ENCODE peak calls at places on chromosomes 5 and 9, in four cellular contexts. One of them, this sample, is unnamed.

GRCh38 chr5:129243058-129243457 is 148.5 kb downstream of the ISOC1 start:
- DNase-seq in sigmoid colon: no peak
- DNase-seq in H1: no peak
- DNase-seq in ovary: no peak
- DNase-seq in this sample: no peak

GRCh38 chr5:150642567-150642927 is 2.1 kb downstream of the SYNPO start:
- DNase-seq in sigmoid colon: peak
- DNase-seq in H1: no peak
- DNase-seq in ovary: peak
- DNase-seq in this sample: peak

GRCh38 chr9:134384811-134385479 is 58.7 kb downstream of the RXRA start:
- DNase-seq in sigmoid colon: no peak
- DNase-seq in H1: no peak
- DNase-seq in ovary: no peak
- DNase-seq in this sample: no peak

GRCh38 chr5:74141053-74141452 is 499.5 kb downstream of the ENC1 start:
- DNase-seq in sigmoid colon: no peak
- DNase-seq in H1: no peak
- DNase-seq in ovary: no peak
- DNase-seq in this sample: no peak

GRCh38 chr5:138943615-138944173 is 68.6 kb upstream of the LRRTM2 start:
- DNase-seq in sigmoid colon: no peak
- DNase-seq in H1: no peak
- DNase-seq in ovary: no peak
- DNase-seq in this sample: peak

GRCh38 chr9:132114102-132114707 is 34.5 kb upstream of the MED27 start:
- DNase-seq in sigmoid colon: no peak
- DNase-seq in H1: peak
- DNase-seq in ovary: peak
- DNase-seq in this sample: peak

GRCh38 chr9:96420468-96421219 is 2.5 kb upstream of the ZNF367 start:
- DNase-seq in sigmoid colon: no peak
- DNase-seq in H1: no peak
- DNase-seq in ovary: peak
- DNase-seq in this sample: peak

GRCh38 chr5:155728857-155729683 is 597.9 kb upstream of the SGCD start:
- DNase-seq in sigmoid colon: no peak
- DNase-seq in H1: peak
- DNase-seq in ovary: no peak
- DNase-seq in this sample: no peak

GRCh38 chr5:139650689-139651501 is 2.7 kb downstream of the CXXC5 start:
- DNase-seq in sigmoid colon: peak
- DNase-seq in H1: no peak
- DNase-seq in ovary: peak
- DNase-seq in this sample: peak

GRCh38 chr5:140252470-140253126 is 50.3 kb downstream of the PFDN1 start:
- DNase-seq in sigmoid colon: no peak
- DNase-seq in H1: no peak
- DNase-seq in ovary: no peak
- DNase-seq in this sample: no peak

GRCh38 chr9:98101868-98102273 is 17.2 kb downstream of the TRIM14 start:
- DNase-seq in sigmoid colon: no peak
- DNase-seq in H1: no peak
- DNase-seq in ovary: no peak
- DNase-seq in this sample: no peak

GRCh38 chr5:2582106-2582505 is 169.4 kb downstream of the IRX2 start:
- DNase-seq in sigmoid colon: no peak
- DNase-seq in H1: no peak
- DNase-seq in ovary: no peak
- DNase-seq in this sample: no peak

GRCh38 chr9:85741112-85741874 is 461 bp downstream of the AGTPBP1 start:
- DNase-seq in sigmoid colon: peak
- DNase-seq in H1: peak
- DNase-seq in ovary: peak
- DNase-seq in this sample: peak

GRCh38 chr5:42953061-42953460 is 87.1 kb downstream of the ANXA2R start:
- DNase-seq in sigmoid colon: no peak
- DNase-seq in H1: no peak
- DNase-seq in ovary: no peak
- DNase-seq in this sample: no peak
- TF ChIP-seq POLR2A in sigmoid colon: no peak
- TF ChIP-seq POLR2A in H1: no peak
- TF ChIP-seq POLR2A in ovary: no peak
- TF ChIP-seq POLR2A in this sample: no peak

GRCh38 chr5:176361437-176362097 is at the start of gene KIAA1191:
- DNase-seq in sigmoid colon: peak
- DNase-seq in H1: peak
- DNase-seq in ovary: peak
- DNase-seq in this sample: peak
- TF ChIP-seq CTCF in sigmoid colon: no peak
- TF ChIP-seq CTCF in H1: no peak
- TF ChIP-seq CTCF in ovary: no peak
- TF ChIP-seq CTCF in this sample: peak

GRCh38 chr9:5481744-5482027 is 28.6 kb upstream of the PDCD1LG2 start:
- DNase-seq in sigmoid colon: no peak
- DNase-seq in H1: no peak
- DNase-seq in ovary: no peak
- DNase-seq in this sample: no peak
- TF ChIP-seq POLR2A in sigmoid colon: no peak
- TF ChIP-seq POLR2A in H1: no peak
- TF ChIP-seq POLR2A in ovary: no peak
- TF ChIP-seq POLR2A in this sample: no peak

GRCh38 chr9:22528485-22528884 is 81.9 kb downstream of the DMRTA1 start:
- DNase-seq in sigmoid colon: no peak
- DNase-seq in H1: no peak
- DNase-seq in ovary: no peak
- DNase-seq in this sample: no peak
- TF ChIP-seq CTCF in sigmoid colon: no peak
- TF ChIP-seq CTCF in H1: peak
- TF ChIP-seq CTCF in ovary: no peak
- TF ChIP-seq CTCF in this sample: no peak

This sample was measured in body of pancreas.